ENCODE peak calls at places on chromosomes 5 and 9, in eight cellular contexts. P, R, D, J, T, O, W and Q are unnamed samples.

GRCh38 chr5:60295423-60295822 is 401.9 kb upstream of the PDE4D start:
- DNase-seq in P (no peak), D (peak), R (no peak), J (peak), W (peak), T (peak), O (no peak), Q (no peak)

GRCh38 chr5:170482511-170482910 is 21.3 kb upstream of the KCNIP1 start:
- DNase-seq in W (peak), O (no peak), J (no peak), P (no peak), T (no peak), R (no peak), D (no peak), Q (no peak)

GRCh38 chr5:112848116-112848811 is 12.8 kb upstream of the SRP19 start:
- DNase-seq in R (no peak), T (peak), D (peak), W (peak), J (peak), P (no peak), O (peak), Q (peak)

GRCh38 chr9:35908484-35909125 is 685 bp upstream of the SPAAR start:
- DNase-seq in P (no peak), W (peak), D (no peak), T (peak), R (no peak), O (no peak), J (no peak), Q (no peak)

GRCh38 chr9:135216236-135216635 is 128.8 kb downstream of the OLFM1 start:
- DNase-seq in T (no peak), R (peak), J (no peak), O (no peak), W (no peak), P (no peak), D (no peak), Q (no peak)

GRCh38 chr9:88852794-88853193 is 138.5 kb upstream of the S1PR3 start:
- DNase-seq in R (no peak), P (no peak), D (no peak), J (no peak), O (peak), T (peak), W (peak), Q (no peak)

GRCh38 chr5:153504726-153505125 is 14.3 kb downstream of the GRIA1 start:
- DNase-seq in P (no peak), D (no peak), R (no peak), O (no peak), W (no peak), J (no peak), T (no peak), Q (no peak)

GRCh38 chr5:150023136-150023535 is 22.6 kb downstream of the HMGXB3 start:
- DNase-seq in W (no peak), R (no peak), T (no peak), D (no peak), P (no peak), J (no peak), O (no peak), Q (no peak)

GRCh38 chr5:92930057-92930456 is 651.0 kb downstream of the NR2F1-AS1 start:
- DNase-seq in W (no peak), D (no peak), T (no peak), O (no peak), R (no peak), J (no peak), P (no peak), Q (no peak)

GRCh38 chr9:82418334-82418733 is 429.8 kb downstream of the SPATA31D1 start:
- DNase-seq in T (no peak), R (no peak), J (no peak), O (no peak), D (no peak), P (no peak), W (no peak), Q (no peak)

GRCh38 chr5:121691478-121691877 is 160.2 kb upstream of the FTMT start:
- DNase-seq in W (no peak), R (no peak), O (peak), D (no peak), T (no peak), P (no peak), J (no peak), Q (peak)

GRCh38 chr9:37144762-37145161 is 24.4 kb downstream of the ZCCHC7 start:
- DNase-seq in J (peak), D (no peak), R (no peak), T (no peak), P (no peak), O (peak), W (no peak), Q (no peak)

GRCh38 chr9:118183571-118183970 is 479.4 kb downstream of the TLR4 start:
- DNase-seq in R (no peak), P (no peak), J (no peak), D (no peak), W (no peak), O (no peak), T (no peak), Q (no peak)

GRCh38 chr9:82781965-82782392 is 281.0 kb downstream of the RASEF start:
- DNase-seq in R (no peak), O (no peak), D (no peak), J (peak), W (no peak), T (no peak), P (no peak), Q (no peak)

GRCh38 chr5:89930591-89931383 is 478.8 kb downstream of the CETN3 start:
- DNase-seq in W (peak), R (no peak), P (no peak), O (no peak), T (peak), J (no peak), D (no peak), Q (no peak)

GRCh38 chr5:91130759-91131158 is 252.4 kb downstream of the ARRDC3 start:
- DNase-seq in W (no peak), R (no peak), J (no peak), O (no peak), D (no peak), T (no peak), P (no peak), Q (no peak)

GRCh38 chr5:175658299-175659145 is 651 bp downstream of the HRH2 start:
- DNase-seq in O (no peak), R (peak), P (no peak), W (no peak), T (no peak), J (peak), D (no peak), Q (no peak)